ENCODE peak calls at places on chromosome 22, in eight cellular contexts. N, M, W, Q, C, P, Z and L are unnamed samples.

GRCh38 chr22:46627806-46628482 is 7.8 kb downstream of the GRAMD4 start:
- DNase-seq in N (no peak), M (no peak), C (no peak), P (no peak), Z (no peak), W (no peak), Q (no peak), L (no peak)

GRCh38 chr22:19568337-19569311 is 44.4 kb upstream of the CLDN5 start:
- DNase-seq in N (no peak), P (no peak), W (peak), Q (no peak), M (no peak), Z (no peak), C (peak), L (no peak)

GRCh38 chr22:21947040-21948014 is 5.3 kb downstream of the PPM1F start:
- DNase-seq in C (peak), M (peak), P (no peak), N (no peak), Q (no peak), W (peak), Z (no peak), L (no peak)

GRCh38 chr22:18068381-18068988 is 9.3 kb upstream of the PEX26 start:
- DNase-seq in W (no peak), Z (no peak), P (no peak), C (peak), M (no peak), N (no peak), Q (no peak), L (no peak)

GRCh38 chr22:27378994-27379393 is 422.6 kb downstream of the MN1 start:
- DNase-seq in M (no peak), W (no peak), Q (no peak), C (no peak), N (no peak), P (no peak), Z (no peak), L (no peak)

GRCh38 chr22:17970205-17970708 is 54.1 kb downstream of the MICAL3 start:
- DNase-seq in Q (no peak), W (no peak), M (peak), Z (no peak), C (peak), P (no peak), N (no peak), L (no peak)

GRCh38 chr22:45248832-45249561 is 8.3 kb upstream of the KIAA0930 start:
- DNase-seq in W (no peak), P (no peak), C (no peak), N (no peak), Q (no peak), Z (no peak), M (no peak), L (no peak)

GRCh38 chr22:20084547-20085413 is 4.7 kb downstream of the DGCR8 start:
- DNase-seq in Z (peak), M (peak), N (no peak), C (no peak), Q (no peak), P (no peak), W (no peak), L (no peak)

GRCh38 chr22:41975299-41976069 is 6.2 kb downstream of the SEPTIN3 start:
- DNase-seq in Q (no peak), P (no peak), C (no peak), Z (no peak), M (no peak), N (no peak), W (no peak), L (no peak)

GRCh38 chr22:40593460-40594273 is 42.9 kb downstream of the MRTFA start:
- DNase-seq in N (no peak), Q (no peak), P (no peak), M (peak), C (no peak), W (no peak), Z (no peak), L (no peak)

GRCh38 chr22:48717076-48717810 is 1110.4 kb downstream of the BRD1 start:
- DNase-seq in N (no peak), W (no peak), C (no peak), Q (no peak), M (no peak), Z (no peak), P (no peak), L (no peak)

GRCh38 chr22:46754110-46754799 is 8.2 kb upstream of the TBC1D22A start:
- DNase-seq in N (no peak), Q (peak), C (peak), Z (no peak), W (peak), M (peak), P (no peak), L (no peak)

GRCh38 chr22:29050457-29050856 is 11.2 kb downstream of the C22orf31 start:
- DNase-seq in Z (no peak), Q (no peak), P (no peak), W (no peak), C (no peak), M (no peak), N (no peak), L (no peak)

GRCh38 chr22:28220626-28221363 is 301.7 kb upstream of the PITPNB start:
- DNase-seq in Q (no peak), P (no peak), Z (no peak), C (no peak), W (no peak), M (no peak), N (no peak), L (no peak)

GRCh38 chr22:19253143-19253542 is 38.4 kb downstream of the CLTCL1 start:
- DNase-seq in M (no peak), W (no peak), Z (no peak), P (no peak), C (no peak), N (no peak), Q (no peak), L (no peak)